ENCODE peak calls at places on chromosomes 1 and 21, in five cellular contexts. M is upper lobe of right lung, E is body of pancreas, G is stomach, B is colonic mucosa. O is an unnamed sample.

GRCh38 chr21:26909972-26910371 is 56.9 kb downstream of the ADAMTS5 start:
- DNase-seq in M (no peak), E (no peak), G (no peak), B (no peak), O (no peak)

GRCh38 chr1:235246022-235246948 is 81.7 kb downstream of the ARID4B start:
- DNase-seq in M (no peak), E (no peak), G (no peak), B (no peak), O (no peak)

GRCh38 chr1:17723684-17724083 is 31.4 kb upstream of the ACTL8 start:
- DNase-seq in M (no peak), E (no peak), G (no peak), B (no peak), O (no peak)

GRCh38 chr1:65195495-65196417 is 47.8 kb downstream of the AK4 start:
- DNase-seq in M (no peak), E (no peak), G (no peak), B (no peak), O (peak; percentile 84)

GRCh38 chr1:7580923-7581753 is 190.0 kb upstream of the VAMP3 start:
- DNase-seq in M (peak; percentile 54), E (peak; percentile 10), G (no peak), B (no peak), O (no peak)

GRCh38 chr1:22711071-22711470 is 432 bp downstream of the EPHB2 start:
- DNase-seq in M (no peak), E (no peak), G (no peak), B (no peak), O (no peak)

GRCh38 chr1:201126832-201127754 is at the start of gene ASCL5:
- DNase-seq in M (peak; percentile 70), E (peak; percentile 93), G (peak; percentile 79), B (peak; percentile 70), O (peak; percentile 34)

GRCh38 chr1:200346744-200347143 is 63.1 kb downstream of the ZNF281 start:
- DNase-seq in M (no peak), E (no peak), G (no peak), B (no peak), O (peak; percentile 75)

GRCh38 chr1:935751-936231 is 12.1 kb downstream of the SAMD11 start:
- DNase-seq in M (no peak), E (no peak), G (no peak), B (no peak), O (no peak)

GRCh38 chr1:229952670-229953520 is 114.1 kb upstream of the GALNT2 start:
- DNase-seq in M (no peak), E (no peak), G (no peak), B (no peak), O (peak; percentile 9)

GRCh38 chr1:41454406-41454805 is 30.1 kb downstream of the EDN2 start:
- DNase-seq in M (no peak), E (peak; percentile 64), G (no peak), B (peak; percentile 77), O (peak; percentile 70)

GRCh38 chr1:43238104-43238503 is 31.7 kb upstream of the TMEM125 start:
- DNase-seq in M (no peak), E (peak; percentile 85), G (peak; percentile 82), B (peak; percentile 82), O (peak; percentile 49)

GRCh38 chr1:20358761-20359263 is 68.1 kb downstream of the VWA5B1 start:
- DNase-seq in M (peak; percentile 75), E (peak; percentile 89), G (peak; percentile 79), B (peak; percentile 90), O (peak; percentile 61)

GRCh38 chr1:85628791-85629531 is 48.4 kb downstream of the CCN1 start:
- DNase-seq in M (peak; percentile 77), E (peak; percentile 74), G (peak; percentile 78), B (peak; percentile 53), O (peak; percentile 91)

GRCh38 chr1:236166041-236166440 is 23.7 kb downstream of the GPR137B start:
- DNase-seq in M (no peak), E (no peak), G (no peak), B (no peak), O (no peak)

GRCh38 chr1:173095632-173096031 is 44.9 kb upstream of the TNFSF18 start:
- DNase-seq in M (no peak), E (no peak), G (no peak), B (no peak), O (peak; percentile 94)

GRCh38 chr1:92968138-92969032 is 7.1 kb upstream of the DIPK1A start:
- DNase-seq in M (no peak), E (no peak), G (no peak), B (no peak), O (no peak)

GRCh38 chr21:45420061-45420521 is 15.1 kb downstream of the COL18A1 start:
- DNase-seq in M (no peak), E (peak; percentile 49), G (peak; percentile 65), B (no peak), O (peak; percentile 19)

GRCh38 chr1:41109316-41110263 is 88.1 kb upstream of the SLFNL1 start:
- DNase-seq in M (no peak), E (peak; percentile 65), G (peak; percentile 49), B (peak; percentile 30), O (peak; percentile 96)

GRCh38 chr1:42646056-42646455 is 12.2 kb upstream of the PPIH start:
- DNase-seq in M (no peak), E (no peak), G (no peak), B (no peak), O (no peak)

GRCh38 chr1:174713796-174714195 is 266.0 kb downstream of the GPR52 start:
- DNase-seq in M (no peak), E (no peak), G (no peak), B (no peak), O (no peak)

GRCh38 chr1:218209351-218209861 is 75.7 kb upstream of the RRP15 start:
- DNase-seq in M (no peak), E (no peak), G (no peak), B (no peak), O (peak; percentile 79)

GRCh38 chr1:87612966-87613365 is 284.3 kb downstream of the LMO4 start:
- DNase-seq in M (no peak), E (no peak), G (no peak), B (no peak), O (no peak)

GRCh38 chr1:22502167-22502566 is 50.5 kb downstream of the ZBTB40 start:
- DNase-seq in M (no peak), E (no peak), G (no peak), B (no peak), O (no peak)

GRCh38 chr21:45209685-45210284 is 77.9 kb downstream of the POFUT2 start:
- DNase-seq in M (peak; percentile 66), E (no peak), G (no peak), B (no peak), O (no peak)

GRCh38 chr1:29655945-29656866 is 419.9 kb downstream of the PTPRU start:
- DNase-seq in M (peak; percentile 26), E (peak; percentile 37), G (no peak), B (peak; percentile 13), O (no peak)

GRCh38 chr1:202597090-202597761 is 113.0 kb downstream of the SYT2 start:
- DNase-seq in M (no peak), E (no peak), G (no peak), B (no peak), O (no peak)

GRCh38 chr1:235821361-235821981 is 45.2 kb downstream of the LYST start:
- DNase-seq in M (no peak), E (no peak), G (no peak), B (no peak), O (peak; percentile 65)

GRCh38 chr1:31991202-31991601 is 22.5 kb upstream of the KHDRBS1 start:
- DNase-seq in M (no peak), E (no peak), G (no peak), B (no peak), O (no peak)

GRCh38 chr1:31989964-31990363 is 23.7 kb upstream of the KHDRBS1 start:
- DNase-seq in M (peak; percentile 1), E (no peak), G (no peak), B (no peak), O (no peak)

DNA sequence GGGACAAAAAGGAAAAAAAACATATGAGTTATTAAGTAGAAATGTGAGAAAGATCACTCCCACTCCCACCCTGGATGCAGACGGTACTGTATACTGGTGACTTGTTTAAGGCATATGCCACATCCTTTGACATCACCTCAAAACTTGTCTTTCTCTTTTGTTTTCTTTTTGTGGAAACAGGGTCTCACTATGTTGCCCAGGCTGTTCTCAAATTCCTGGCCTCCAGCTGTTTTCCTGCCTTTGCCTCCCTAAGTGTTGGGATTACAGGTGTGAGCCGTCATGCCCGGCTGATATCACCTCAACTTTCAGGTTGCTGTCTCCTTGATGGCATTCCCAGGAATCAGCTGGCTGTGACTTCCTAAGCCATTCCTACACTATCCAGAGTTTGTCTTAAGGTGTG is 18.4 kb upstream of the KHDRBS1 start:
- DNase-seq in M (peak; percentile 5), E (no peak), G (no peak), B (no peak), O (no peak)
- TF ChIP-seq CTCF in M (no peak), E (no peak), G (no peak), B (no peak), O (no peak)

GRCh38 chr1:204087893-204088528 is 15.1 kb downstream of the SOX13 start:
- DNase-seq in M (no peak), E (peak; percentile 43), G (no peak), B (no peak), O (no peak)
- H3K4me1 ChIP-seq in M (peaks cover 90% of the 10 kb centered on the region), E (peaks cover 96% of the 10 kb centered on the region), G (peaks cover 87% of the 10 kb centered on the region), B (peaks cover 19% of the 10 kb centered on the region), O (peaks cover 5% of the 10 kb centered on the region)

DNA sequence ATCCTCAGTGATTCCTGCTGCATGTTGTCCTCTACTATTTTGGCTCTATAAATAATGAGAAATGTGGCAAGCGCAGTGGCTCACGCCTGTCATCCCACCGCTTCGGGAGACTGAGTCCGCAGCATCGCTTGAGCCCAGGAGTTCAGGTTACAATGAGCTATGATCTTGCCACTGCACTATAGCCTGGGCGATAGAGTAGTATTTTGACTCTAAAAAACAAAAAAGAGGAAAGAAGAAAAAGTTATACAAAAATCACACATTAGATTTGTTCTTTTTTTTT is 756 bp upstream of the SLC25A44 start:
- DNase-seq in M (no peak), E (no peak), G (no peak), B (no peak), O (no peak)
- TF ChIP-seq CTCF in M (no peak), E (no peak), G (no peak), B (no peak), O (no peak)

GRCh38 chr1:157137773-157138219 is 399 bp downstream of the ETV3 start:
- DNase-seq in M (no peak), E (no peak), G (no peak), B (no peak), O (no peak)
- H3K4me1 ChIP-seq in M (peaks cover 41% of the 10 kb centered on the region), E (peaks cover 26% of the 10 kb centered on the region), G (peaks cover 55% of the 10 kb centered on the region), B (peaks cover 7% of the 10 kb centered on the region), O (peaks cover 8% of the 10 kb centered on the region)

O was measured in fibroblast of lung.